ENCODE peak calls at places on chromosomes 7 and 10, in four cellular contexts. U is kidney epithelial cell, B is astrocyte of the spinal cord, H is ascending aorta. W is an unnamed sample.

GRCh38 chr10:57696641-57697040 is 571.1 kb downstream of the IPMK start:
- DNase-seq in U (peak), B (peak), H (no peak), W (no peak)

GRCh38 chr10:6033954-6034353 is 28.2 kb downstream of the IL2RA start:
- DNase-seq in U (no peak), B (no peak), H (no peak), W (no peak)

GRCh38 chr7:44145419-44145968 is 4.4 kb upstream of the MYL7 start:
- DNase-seq in U (no peak), B (peak), H (no peak), W (peak)

GRCh38 chr10:111203615-111204014 is 126.8 kb downstream of the ADRA2A start:
- DNase-seq in U (no peak), B (no peak), H (no peak), W (no peak)

GRCh38 chr10:59625842-59626522 is 83.7 kb downstream of the SLC16A9 start:
- DNase-seq in U (peak), B (peak), H (no peak), W (no peak)

GRCh38 chr10:52319926-52320325 is 5.8 kb downstream of the DKK1 start:
- DNase-seq in U (no peak), B (peak), H (no peak), W (no peak)

GRCh38 chr10:121268363-121268762 is 329.9 kb downstream of the FGFR2 start:
- DNase-seq in U (no peak), B (no peak), H (no peak), W (no peak)

GRCh38 chr10:111151595-111151994 is 74.8 kb downstream of the ADRA2A start:
- DNase-seq in U (no peak), B (no peak), H (no peak), W (no peak)

GRCh38 chr10:130571674-130572073 is 435.5 kb downstream of the GLRX3 start:
- DNase-seq in U (no peak), B (no peak), H (no peak), W (no peak)

GRCh38 chr10:18211862-18212261 is 71.6 kb downstream of the CACNB2 start:
- DNase-seq in U (no peak), B (no peak), H (no peak), W (no peak)

GRCh38 chr10:119340893-119341235 is 133.5 kb downstream of the GRK5 start:
- DNase-seq in U (no peak), B (no peak), H (no peak), W (no peak)

GRCh38 chr10:104330168-104331117 is 7.8 kb downstream of the ITPRIP start:
- DNase-seq in U (no peak), B (peak), H (no peak), W (no peak)

GRCh38 chr7:12728192-12728538 is 40.7 kb downstream of the ARL4A start:
- DNase-seq in U (no peak), B (peak), H (no peak), W (no peak)

GRCh38 chr10:73339436-73339835 is 19.2 kb downstream of the CFAP70 start:
- DNase-seq in U (no peak), B (no peak), H (no peak), W (no peak)

GRCh38 chr7:67610897-67611296 is 614.3 kb downstream of the TYW1 start:
- DNase-seq in U (no peak), B (no peak), H (no peak), W (no peak)

GRCh38 chr7:74312418-74313021 is 23.3 kb downstream of the CLIP2 start:
- DNase-seq in U (no peak), B (no peak), H (no peak), W (no peak)

GRCh38 chr7:79749851-79750250 is 296.4 kb upstream of the MAGI2 start:
- DNase-seq in U (no peak), B (no peak), H (no peak), W (no peak)

GRCh38 chr10:37752309-37752875 is 105.0 kb downstream of the ZNF248 start:
- DNase-seq in U (no peak), B (no peak), H (no peak), W (no peak)

GRCh38 chr7:17301491-17302101 is 3.1 kb downstream of the AHR start:
- DNase-seq in U (no peak), B (peak), H (no peak), W (peak)

GRCh38 chr10:24209946-24210491 is 1.1 kb downstream of the KIAA1217 start:
- DNase-seq in U (peak), B (peak), H (no peak), W (no peak)

GRCh38 chr10:51672039-51672535 is 27.3 kb downstream of the CSTF2T start:
- DNase-seq in U (no peak), B (no peak), H (no peak), W (no peak)

GRCh38 chr10:130875897-130876472 is 435.5 kb downstream of the TCERG1L start:
- DNase-seq in U (no peak), B (no peak), H (no peak), W (no peak)

GRCh38 chr7:25314094-25314708 is 85.9 kb upstream of the NPVF start:
- DNase-seq in U (no peak), B (no peak), H (no peak), W (no peak)

GRCh38 chr10:123381271-123381670 is 227.1 kb downstream of the BUB3 start:
- DNase-seq in U (no peak), B (no peak), H (no peak), W (no peak)

GRCh38 chr10:132564249-132564605 is 26.6 kb downstream of the INPP5A start:
- DNase-seq in U (no peak), B (no peak), H (no peak), W (no peak)

GRCh38 chr7:14085901-14086300 is 96.4 kb upstream of the ETV1 start:
- DNase-seq in U (no peak), B (peak), H (no peak), W (no peak)

GRCh38 chr7:8015095-8015745 is 46.6 kb downstream of the GLCCI1 start:
- DNase-seq in U (no peak), B (no peak), H (no peak), W (no peak)

GRCh38 chr7:100763556-100764140 is 30.3 kb downstream of the ZAN start:
- DNase-seq in U (no peak), B (no peak), H (no peak), W (no peak)

GRCh38 chr10:14740684-14741247 is 33.9 kb downstream of the FAM107B start:
- DNase-seq in U (no peak), B (no peak), H (no peak), W (no peak)

GRCh38 chr7:23530355-23530754 is 1.4 kb downstream of the TRA2A start:
- DNase-seq in U (no peak), B (peak), H (no peak), W (no peak)

GRCh38 chr10:33483124-33483794 is 148.8 kb upstream of the NRP1 start:
- DNase-seq in U (no peak), B (no peak), H (no peak), W (no peak)

GRCh38 chr7:70812511-70812910 is 319.4 kb upstream of the GALNT17 start:
- DNase-seq in U (no peak), B (no peak), H (no peak), W (no peak)

GRCh38 chr10:133379152-133379800 is at the start of gene PAOX:
- DNase-seq in U (no peak), B (peak), H (no peak), W (no peak)

GRCh38 chr10:70418229-70418628 is 14.3 kb downstream of the EIF4EBP2 start:
- DNase-seq in U (peak), B (peak), H (no peak), W (no peak)

GRCh38 chr7:114413741-114414140 is 874 bp upstream of the FOXP2 start:
- DNase-seq in U (no peak), B (peak), H (no peak), W (no peak)

GRCh38 chr7:45922810-45923209 is 1.7 kb upstream of the IGFBP3 start:
- DNase-seq in U (no peak), B (no peak), H (no peak), W (no peak)

GRCh38 chr7:68888971-68889385 is 709.3 kb upstream of the AUTS2 start:
- DNase-seq in U (no peak), B (no peak), H (no peak), W (no peak)

GRCh38 chr10:28754930-28755718 is 77.8 kb downstream of the BAMBI start:
- DNase-seq in U (peak), B (no peak), H (no peak), W (no peak)

GRCh38 chr10:67622506-67622905 is 73.5 kb downstream of the CTNNA3 start:
- DNase-seq in U (no peak), B (no peak), H (no peak), W (no peak)

GRCh38 chr7:40680657-40681056 is 545.9 kb downstream of the SUGCT start:
- DNase-seq in U (no peak), B (peak), H (no peak), W (no peak)
- TF ChIP-seq CTCF in U (peak), B (peak), H (peak), W (no peak)

GRCh38 chr7:103934508-103934907 is 55.0 kb downstream of the RELN start:
- DNase-seq in U (no peak), B (no peak), H (no peak), W (no peak)

GRCh38 chr7:103929808-103930415 is 59.5 kb downstream of the RELN start:
- DNase-seq in U (no peak), B (no peak), H (no peak), W (no peak)

GRCh38 chr7:103928581-103928980 is 60.9 kb downstream of the RELN start:
- DNase-seq in U (no peak), B (no peak), H (no peak), W (no peak)

GRCh38 chr7:103936558-103936957 is 52.9 kb downstream of the RELN start:
- DNase-seq in U (no peak), B (no peak), H (no peak), W (no peak)

GRCh38 chr7:103932389-103932788 is 57.1 kb downstream of the RELN start:
- DNase-seq in U (no peak), B (no peak), H (no peak), W (no peak)
- TF ChIP-seq CTCF in U (no peak), B (no peak), H (no peak), W (no peak)

DNA sequence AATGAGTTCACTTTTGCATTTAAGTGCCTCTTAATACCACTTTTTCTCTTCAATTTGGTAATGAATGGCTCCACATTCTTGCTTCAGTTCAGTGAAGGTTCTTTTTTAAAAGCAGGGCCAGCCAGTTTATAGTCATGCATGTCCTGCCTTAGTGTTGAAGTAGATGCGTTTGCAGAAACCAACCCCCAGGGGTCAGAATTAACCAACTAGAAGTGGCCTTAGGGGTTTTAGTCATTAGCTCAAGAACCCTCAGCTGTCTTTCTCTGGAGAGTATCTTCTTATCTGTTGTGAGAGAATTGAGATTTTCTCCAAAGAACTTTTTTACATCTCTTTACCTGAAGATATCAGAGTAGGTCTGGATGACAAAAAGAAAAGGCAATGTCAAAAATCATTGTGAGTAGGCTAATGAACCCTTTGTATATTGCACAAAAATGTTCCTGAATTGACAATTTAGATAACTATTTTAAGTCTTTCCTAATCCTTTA is 82.2 kb downstream of the PIK3CG start:
- DNase-seq in U (peak), B (peak), H (no peak), W (no peak)
- TF ChIP-seq CTCF in U (peak), B (peak), H (peak), W (no peak)

GRCh38 chr10:126478600-126478999 is 90.3 kb upstream of the ADAM12 start:
- DNase-seq in U (no peak), B (no peak), H (no peak), W (no peak)

GRCh38 chr10:126474031-126474430 is 85.8 kb upstream of the ADAM12 start:
- DNase-seq in U (no peak), B (no peak), H (no peak), W (no peak)

GRCh38 chr10:126479280-126479679 is 91.0 kb upstream of the ADAM12 start:
- DNase-seq in U (no peak), B (no peak), H (no peak), W (no peak)

GRCh38 chr10:126480648-126481047 is 92.4 kb upstream of the ADAM12 start:
- DNase-seq in U (no peak), B (no peak), H (no peak), W (no peak)

DNA sequence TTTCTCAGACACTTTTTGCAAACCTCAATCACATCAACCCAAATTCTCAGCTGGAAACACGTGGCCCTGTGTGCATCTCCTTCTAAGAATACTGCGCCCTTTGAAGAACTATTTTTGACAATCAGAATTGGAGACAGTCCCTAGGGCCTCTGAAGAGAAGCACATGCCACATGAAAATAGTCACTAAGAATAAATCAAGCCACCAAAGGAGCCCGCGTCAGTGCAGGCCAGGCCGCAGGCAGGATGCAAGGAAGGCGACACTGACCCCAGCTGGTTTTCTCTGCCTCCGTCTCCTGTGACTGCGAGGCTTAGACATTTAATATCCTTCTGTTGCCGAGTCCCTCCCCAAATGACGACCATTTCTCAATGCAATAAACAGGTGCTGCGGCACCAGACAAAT is 88.0 kb upstream of the ADAM12 start:
- DNase-seq in U (no peak), B (peak), H (no peak), W (no peak)
- TF ChIP-seq CTCF in U (no peak), B (no peak), H (peak), W (no peak)

GRCh38 chr7:33200282-33200681 is 70.9 kb downstream of the BBS9 start:
- DNase-seq in U (no peak), B (no peak), H (no peak), W (no peak)

GRCh38 chr7:33192695-33193291 is 63.4 kb downstream of the BBS9 start:
- DNase-seq in U (no peak), B (no peak), H (no peak), W (no peak)

GRCh38 chr7:33193308-33193864 is 64.0 kb downstream of the BBS9 start:
- DNase-seq in U (no peak), B (no peak), H (no peak), W (no peak)

GRCh38 chr7:33195264-33195663 is 65.9 kb downstream of the BBS9 start:
- DNase-seq in U (no peak), B (peak), H (no peak), W (no peak)

DNA sequence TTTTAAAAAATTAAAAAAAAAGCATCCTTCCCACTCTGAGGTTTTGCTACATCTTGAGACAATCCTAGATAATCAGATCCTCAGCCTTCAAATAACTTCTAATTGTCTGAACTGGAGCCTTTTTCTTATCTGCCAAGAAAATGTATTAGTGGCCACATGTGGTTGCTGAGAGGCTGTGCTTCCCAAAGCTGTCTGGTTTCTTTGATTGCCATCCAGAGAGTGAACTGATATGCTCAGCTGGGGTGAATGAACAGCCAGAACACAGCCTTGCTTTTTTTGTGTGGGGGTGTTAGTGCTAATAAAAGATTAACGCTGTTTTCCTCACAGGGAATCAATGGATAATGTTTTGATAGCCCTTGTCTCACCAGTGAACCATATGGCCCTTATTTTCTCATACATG is 66.8 kb downstream of the BBS9 start:
- DNase-seq in U (no peak), B (peak), H (no peak), W (no peak)
- TF ChIP-seq CTCF in U (no peak), B (no peak), H (no peak), W (no peak)

W was measured in omental fat pad.